ENCODE peak calls at places on chromosomes 7 and 10, in four cellular contexts. Y is endodermal cell; D is NCI-H1105; U is stimulated activated CD8-positive, alpha-beta memory T cell treated with anti-CD3 and anti-CD28 coated beads, Interleukin-7, amount 100 ng/mL, for 4 hours. F is an unnamed sample.
A peak's percentile ranks its signal among the peaks of the same experiment; 100 is the strongest.

GRCh38 chr7:87517136-87517805 is 41.8 kb upstream of the ABCB4 start:
- DNase-seq in Y (no peak), U (no peak), D (no peak), F (no peak)

GRCh38 chr7:25613912-25614311 is 385.6 kb upstream of the NPVF start:
- DNase-seq in Y (no peak), U (no peak), D (no peak), F (no peak)

GRCh38 chr10:97827778-97828291 is 21.8 kb upstream of the GOLGA7B start:
- DNase-seq in D (no peak), Y (no peak), U (no peak), F (no peak)

GRCh38 chr10:101351017-101351416 is 2.9 kb upstream of the BTRC start:
- DNase-seq in Y (no peak), D (no peak), U (no peak), F (no peak)

GRCh38 chr7:50793947-50794570 is 11.4 kb upstream of the GRB10 start:
- DNase-seq in D (no peak), Y (peak; percentile 51), U (no peak), F (peak; percentile 55)

GRCh38 chr10:19263262-19263661 is 214.7 kb downstream of the MALRD1 start:
- DNase-seq in Y (no peak), D (no peak), U (no peak), F (no peak)

GRCh38 chr7:75884401-75884800 is 5.6 kb downstream of the RHBDD2 start:
- DNase-seq in U (no peak), D (no peak), Y (no peak), F (no peak)

GRCh38 chr10:28139138-28139537 is 140.3 kb upstream of the ODAD2 start:
- DNase-seq in Y (no peak), D (no peak), U (no peak), F (no peak)

GRCh38 chr10:119250641-119251314 is 43.4 kb downstream of the GRK5 start:
- DNase-seq in Y (no peak), D (no peak), U (no peak), F (peak; percentile 37)

GRCh38 chr10:63375458-63375857 is 90.3 kb downstream of the JMJD1C start:
- DNase-seq in U (no peak), D (no peak), Y (no peak), F (no peak)

F was measured in mesendoderm.